ENCODE peak calls at places on chromosomes 12 and 14, in six cellular contexts. One of them, this sample, is unnamed.

GRCh38 chr14:104223101-104223809 is 84.9 kb downstream of the KIF26A start:
- DNase-seq in uterus: no peak
- DNase-seq in astrocyte: no peak
- DNase-seq in Panc1: no peak
- DNase-seq in HepG2: no peak
- DNase-seq in tibial artery: no peak
- DNase-seq in this sample: no peak

GRCh38 chr14:91367173-91368171 is 50.1 kb downstream of the CCDC88C start:
- DNase-seq in HepG2: no peak
- DNase-seq in Panc1: no peak
- DNase-seq in tibial artery: no peak
- DNase-seq in astrocyte: peak; percentile 97
- DNase-seq in uterus: no peak
- DNase-seq in this sample: peak; percentile 88

GRCh38 chr14:75440733-75441474 is 13.1 kb downstream of the JDP2 start:
- DNase-seq in astrocyte: peak; percentile 41
- DNase-seq in HepG2: no peak
- DNase-seq in uterus: peak; percentile 74
- DNase-seq in tibial artery: peak; percentile 88
- DNase-seq in Panc1: no peak
- DNase-seq in this sample: peak; percentile 62

GRCh38 chr12:109702126-109702841 is 11.3 kb upstream of the FAM222A start:
- DNase-seq in astrocyte: no peak
- DNase-seq in tibial artery: no peak
- DNase-seq in Panc1: no peak
- DNase-seq in HepG2: no peak
- DNase-seq in uterus: no peak
- DNase-seq in this sample: no peak

GRCh38 chr12:25497021-25497420 is 56.1 kb downstream of the LMNTD1 start:
- DNase-seq in uterus: no peak
- DNase-seq in Panc1: no peak
- DNase-seq in astrocyte: peak; percentile 48
- DNase-seq in HepG2: no peak
- DNase-seq in tibial artery: no peak
- DNase-seq in this sample: no peak

GRCh38 chr14:68278568-68279436 is 459.2 kb downstream of the RAD51B start:
- DNase-seq in tibial artery: no peak
- DNase-seq in uterus: no peak
- DNase-seq in Panc1: no peak
- DNase-seq in HepG2: peak; percentile 90
- DNase-seq in astrocyte: peak; percentile 87
- DNase-seq in this sample: no peak

GRCh38 chr12:122403831-122404230 is 18.6 kb downstream of the CLIP1 start:
- DNase-seq in uterus: no peak
- DNase-seq in HepG2: no peak
- DNase-seq in Panc1: no peak
- DNase-seq in tibial artery: peak; percentile 58
- DNase-seq in astrocyte: no peak
- DNase-seq in this sample: no peak

GRCh38 chr12:110073049-110073831 is 24.9 kb upstream of the C12orf76 start:
- DNase-seq in astrocyte: no peak
- DNase-seq in uterus: no peak
- DNase-seq in HepG2: no peak
- DNase-seq in tibial artery: no peak
- DNase-seq in Panc1: no peak
- DNase-seq in this sample: peak; percentile 39

GRCh38 chr14:30443368-30444007 is 115.5 kb upstream of the G2E3 start:
- DNase-seq in astrocyte: peak; percentile 30
- DNase-seq in HepG2: peak; percentile 77
- DNase-seq in uterus: no peak
- DNase-seq in tibial artery: no peak
- DNase-seq in Panc1: peak; percentile 10
- DNase-seq in this sample: no peak

GRCh38 chr12:39102474-39103209 is 197.3 kb upstream of the CPNE8 start:
- DNase-seq in uterus: no peak
- DNase-seq in tibial artery: no peak
- DNase-seq in Panc1: no peak
- DNase-seq in astrocyte: peak; percentile 90
- DNase-seq in HepG2: no peak
- DNase-seq in this sample: no peak

GRCh38 chr12:3752741-3753486 is at the start of gene CRACR2A:
- DNase-seq in tibial artery: no peak
- DNase-seq in uterus: peak; percentile 71
- DNase-seq in Panc1: no peak
- DNase-seq in astrocyte: peak; percentile 35
- DNase-seq in HepG2: no peak
- DNase-seq in this sample: peak; percentile 51

GRCh38 chr12:10986812-10987211 is at the start of gene TAS2R50:
- DNase-seq in HepG2: no peak
- DNase-seq in astrocyte: no peak
- DNase-seq in uterus: no peak
- DNase-seq in tibial artery: no peak
- DNase-seq in Panc1: no peak
- DNase-seq in this sample: no peak
- H3K9me3 ChIP-seq in HepG2: peaks cover 11% of the 10 kb centered on the region
- H3K9me3 ChIP-seq in astrocyte: no peaks in the 10 kb centered on the region
- H3K9me3 ChIP-seq in uterus: no peaks in the 10 kb centered on the region
- H3K9me3 ChIP-seq in tibial artery: no peaks in the 10 kb centered on the region
- H3K9me3 ChIP-seq in Panc1: no peaks in the 10 kb centered on the region
- H3K9me3 ChIP-seq in this sample: no peaks in the 10 kb centered on the region

GRCh38 chr12:113220593-113221180 is 577 bp upstream of the TPCN1 start:
- DNase-seq in HepG2: no peak
- DNase-seq in tibial artery: no peak
- DNase-seq in uterus: no peak
- DNase-seq in astrocyte: no peak
- DNase-seq in Panc1: no peak
- DNase-seq in this sample: no peak

GRCh38 chr12:113224955-113225354 is 3.7 kb downstream of the TPCN1 start:
- DNase-seq in uterus: no peak
- DNase-seq in astrocyte: no peak
- DNase-seq in Panc1: no peak
- DNase-seq in tibial artery: no peak
- DNase-seq in HepG2: no peak
- DNase-seq in this sample: no peak

GRCh38 chr12:113221181-113221996 is at the start of gene TPCN1:
- DNase-seq in HepG2: peak; percentile 100
- DNase-seq in astrocyte: peak; percentile 100
- DNase-seq in Panc1: peak; percentile 99
- DNase-seq in tibial artery: peak; percentile 100
- DNase-seq in uterus: peak; percentile 99
- DNase-seq in this sample: peak; percentile 100

GRCh38 chr12:113222730-113223531 is 1.7 kb downstream of the TPCN1 start:
- DNase-seq in tibial artery: peak; percentile 92
- DNase-seq in astrocyte: peak; percentile 80
- DNase-seq in Panc1: no peak
- DNase-seq in uterus: peak; percentile 54
- DNase-seq in HepG2: peak; percentile 91
- DNase-seq in this sample: peak; percentile 72

GRCh38 chr12:113221997-113222729 is 899 bp downstream of the TPCN1 start:
- DNase-seq in tibial artery: no peak
- DNase-seq in astrocyte: no peak
- DNase-seq in uterus: no peak
- DNase-seq in Panc1: no peak
- DNase-seq in HepG2: no peak
- DNase-seq in this sample: no peak
- H3K4me3 ChIP-seq in tibial artery: peak overlapping the region; percentile 94
- H3K4me3 ChIP-seq in astrocyte: peak overlapping the region; percentile 78
- H3K4me3 ChIP-seq in uterus: peak overlapping the region; percentile 87
- H3K4me3 ChIP-seq in Panc1: peak overlapping the region; percentile 80
- H3K4me3 ChIP-seq in HepG2: peak overlapping the region; percentile 90
- H3K4me3 ChIP-seq in this sample: peak overlapping the region; percentile 80

GRCh38 chr12:118356809-118357326 is 15.8 kb downstream of the TAOK3 start:
- DNase-seq in Panc1: no peak
- DNase-seq in tibial artery: no peak
- DNase-seq in uterus: no peak
- DNase-seq in astrocyte: peak; percentile 78
- DNase-seq in HepG2: no peak
- DNase-seq in this sample: no peak

GRCh38 chr12:118359541-118359915 is 13.2 kb downstream of the TAOK3 start:
- DNase-seq in tibial artery: no peak
- DNase-seq in uterus: no peak
- DNase-seq in HepG2: no peak
- DNase-seq in Panc1: no peak
- DNase-seq in astrocyte: no peak
- DNase-seq in this sample: no peak

GRCh38 chr12:118358008-118358359 is 14.7 kb downstream of the TAOK3 start:
- DNase-seq in tibial artery: no peak
- DNase-seq in uterus: no peak
- DNase-seq in Panc1: no peak
- DNase-seq in HepG2: no peak
- DNase-seq in astrocyte: no peak
- DNase-seq in this sample: no peak

GRCh38 chr12:118357327-118358007 is 15.2 kb downstream of the TAOK3 start:
- DNase-seq in Panc1: no peak
- DNase-seq in HepG2: no peak
- DNase-seq in tibial artery: no peak
- DNase-seq in uterus: no peak
- DNase-seq in astrocyte: no peak
- DNase-seq in this sample: peak; percentile 46

GRCh38 chr12:118358607-118359540 is 13.8 kb downstream of the TAOK3 start:
- DNase-seq in uterus: no peak
- DNase-seq in HepG2: no peak
- DNase-seq in astrocyte: no peak
- DNase-seq in Panc1: no peak
- DNase-seq in tibial artery: no peak
- DNase-seq in this sample: no peak
- H3K4me1 ChIP-seq in uterus: peaks cover 4% of the 10 kb centered on the region
- H3K4me1 ChIP-seq in HepG2: peaks cover 33% of the 10 kb centered on the region
- H3K4me1 ChIP-seq in astrocyte: peaks cover 10% of the 10 kb centered on the region
- H3K4me1 ChIP-seq in Panc1: peaks cover 43% of the 10 kb centered on the region
- H3K4me1 ChIP-seq in tibial artery: no peaks in the 10 kb centered on the region
- H3K4me1 ChIP-seq in this sample: peaks cover 7% of the 10 kb centered on the region

DNA sequence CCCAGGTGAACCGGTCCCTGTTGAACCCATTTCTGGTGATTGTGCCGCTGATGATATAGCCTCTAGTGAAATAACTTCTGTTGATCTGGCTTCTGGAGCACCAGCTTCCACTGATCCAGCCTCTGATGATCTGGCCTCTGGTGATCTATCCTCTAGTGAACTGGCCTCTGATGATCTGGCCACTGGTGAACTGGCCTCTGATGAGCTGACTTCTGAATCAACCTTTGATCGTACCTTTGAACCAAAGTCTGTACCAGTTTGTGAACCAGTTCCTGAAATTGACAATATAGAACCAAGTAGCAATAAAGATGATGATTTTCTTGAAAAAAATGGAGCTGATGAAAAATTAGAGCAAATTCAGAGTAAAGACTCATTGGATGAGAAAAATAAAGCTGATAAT is 59.1 kb downstream of the ATF7IP start:
- DNase-seq in astrocyte: no peak
- DNase-seq in tibial artery: no peak
- DNase-seq in uterus: no peak
- DNase-seq in HepG2: no peak
- DNase-seq in Panc1: no peak
- DNase-seq in this sample: no peak
- H3K9me3 ChIP-seq in astrocyte: peaks cover 3% of the 10 kb centered on the region
- H3K9me3 ChIP-seq in tibial artery: no peaks in the 10 kb centered on the region
- H3K9me3 ChIP-seq in uterus: no peaks in the 10 kb centered on the region
- H3K9me3 ChIP-seq in HepG2: peaks cover 10% of the 10 kb centered on the region
- H3K9me3 ChIP-seq in Panc1: peaks cover 3% of the 10 kb centered on the region
- H3K9me3 ChIP-seq in this sample: peaks cover 4% of the 10 kb centered on the region

This sample was measured in lung.